ENCODE peak calls at places on chromosomes 11 and 22, in four cellular contexts. One of them, this sample, is unnamed.

GRCh38 chr11:43738600-43739409 is 58.3 kb downstream of the HSD17B12 start:
- DNase-seq in COLO829: no peak
- DNase-seq in NCI-H1436: no peak
- DNase-seq in cardiac septum: no peak
- DNase-seq in this sample: peak

GRCh38 chr22:35313311-35314121 is 13.8 kb downstream of the TOM1 start:
- DNase-seq in COLO829: no peak
- DNase-seq in NCI-H1436: no peak
- DNase-seq in cardiac septum: peak
- DNase-seq in this sample: peak

GRCh38 chr22:42646569-42647525 is 2.3 kb downstream of the CYB5R3 start:
- DNase-seq in COLO829: no peak
- DNase-seq in NCI-H1436: no peak
- DNase-seq in cardiac septum: peak
- DNase-seq in this sample: no peak

GRCh38 chr22:22037740-22038139 is 55.2 kb upstream of the TOP3B start:
- DNase-seq in COLO829: no peak
- DNase-seq in NCI-H1436: no peak
- DNase-seq in cardiac septum: no peak
- DNase-seq in this sample: no peak

GRCh38 chr11:14537134-14537599 is 17.0 kb upstream of the PSMA1 start:
- DNase-seq in COLO829: peak
- DNase-seq in NCI-H1436: peak
- DNase-seq in cardiac septum: no peak
- DNase-seq in this sample: peak

GRCh38 chr22:38543822-38544221 is 26.2 kb downstream of the DMC1 start:
- DNase-seq in COLO829: no peak
- DNase-seq in NCI-H1436: no peak
- DNase-seq in cardiac septum: no peak
- DNase-seq in this sample: no peak

GRCh38 chr11:93198221-93198650 is 445 bp upstream of the SLC36A4 start:
- DNase-seq in COLO829: no peak
- DNase-seq in NCI-H1436: no peak
- DNase-seq in cardiac septum: no peak
- DNase-seq in this sample: no peak

GRCh38 chr11:114053406-114053805 is 6.1 kb upstream of the ZBTB16 start:
- DNase-seq in COLO829: no peak
- DNase-seq in NCI-H1436: no peak
- DNase-seq in cardiac septum: no peak
- DNase-seq in this sample: no peak

GRCh38 chr22:20206709-20207215 is 55.9 kb upstream of the CCDC188 start:
- DNase-seq in COLO829: no peak
- DNase-seq in NCI-H1436: no peak
- DNase-seq in cardiac septum: no peak
- DNase-seq in this sample: no peak

GRCh38 chr11:103544874-103545273 is 435.6 kb downstream of the DYNC2H1 start:
- DNase-seq in COLO829: no peak
- DNase-seq in NCI-H1436: no peak
- DNase-seq in cardiac septum: no peak
- DNase-seq in this sample: no peak

GRCh38 chr11:74138572-74138971 is 32.2 kb downstream of the C2CD3 start:
- DNase-seq in COLO829: peak
- DNase-seq in NCI-H1436: no peak
- DNase-seq in cardiac septum: no peak
- DNase-seq in this sample: no peak

GRCh38 chr11:134139873-134140331 is 71.0 kb downstream of the JAM3 start:
- DNase-seq in COLO829: peak
- DNase-seq in NCI-H1436: peak
- DNase-seq in cardiac septum: no peak
- DNase-seq in this sample: peak

This sample was measured in MV-4-11.